ENCODE peak calls at places on chromosomes 11 and 22, in six cellular contexts. One of them, this sample, is unnamed.

GRCh38 chr11:30377347-30377746 is 54.4 kb downstream of the ARL14EP start:
- DNase-seq in H1: no peak
- DNase-seq in K562: no peak
- DNase-seq in SK-N-SH: no peak
- DNase-seq in HepG2: no peak
- DNase-seq in GM12878: no peak
- DNase-seq in this sample: no peak

GRCh38 chr11:2801711-2802388 is 83.7 kb downstream of the CDKN1C start:
- DNase-seq in H1: no peak
- DNase-seq in K562: no peak
- DNase-seq in SK-N-SH: no peak
- DNase-seq in HepG2: no peak
- DNase-seq in GM12878: no peak
- DNase-seq in this sample: no peak

GRCh38 chr11:88680806-88681205 is 343.3 kb upstream of the CTSC start:
- DNase-seq in H1: no peak
- DNase-seq in K562: no peak
- DNase-seq in SK-N-SH: no peak
- DNase-seq in HepG2: no peak
- DNase-seq in GM12878: no peak
- DNase-seq in this sample: no peak

GRCh38 chr11:61963016-61963281 is 4.5 kb downstream of the FTH1 start:
- DNase-seq in H1: no peak
- DNase-seq in K562: peak
- DNase-seq in SK-N-SH: no peak
- DNase-seq in HepG2: no peak
- DNase-seq in GM12878: no peak
- DNase-seq in this sample: no peak

GRCh38 chr11:123413636-123414035 is 16.4 kb upstream of the GRAMD1B start:
- DNase-seq in H1: no peak
- DNase-seq in K562: no peak
- DNase-seq in SK-N-SH: no peak
- DNase-seq in HepG2: peak
- DNase-seq in GM12878: no peak
- DNase-seq in this sample: no peak

GRCh38 chr11:76935030-76935429 is 74.3 kb downstream of the ACER3 start:
- DNase-seq in H1: no peak
- DNase-seq in K562: no peak
- DNase-seq in SK-N-SH: no peak
- DNase-seq in HepG2: no peak
- DNase-seq in GM12878: no peak
- DNase-seq in this sample: no peak

GRCh38 chr22:39559456-39560105 is 11.0 kb upstream of the CACNA1I start:
- DNase-seq in H1: peak
- DNase-seq in K562: peak
- DNase-seq in SK-N-SH: peak
- DNase-seq in HepG2: no peak
- DNase-seq in GM12878: no peak
- DNase-seq in this sample: no peak

GRCh38 chr22:42957958-42958357 is 57.0 kb downstream of the PACSIN2 start:
- DNase-seq in H1: no peak
- DNase-seq in K562: no peak
- DNase-seq in SK-N-SH: no peak
- DNase-seq in HepG2: no peak
- DNase-seq in GM12878: no peak
- DNase-seq in this sample: no peak

GRCh38 chr11:71977743-71978418 is 20.8 kb upstream of the IL18BP start:
- DNase-seq in H1: no peak
- DNase-seq in K562: peak
- DNase-seq in SK-N-SH: peak
- DNase-seq in HepG2: peak
- DNase-seq in GM12878: peak
- DNase-seq in this sample: peak

GRCh38 chr22:19882446-19883381 is 28.0 kb upstream of the GNB1L start:
- DNase-seq in H1: no peak
- DNase-seq in K562: no peak
- DNase-seq in SK-N-SH: peak
- DNase-seq in HepG2: no peak
- DNase-seq in GM12878: no peak
- DNase-seq in this sample: no peak

GRCh38 chr11:114426280-114426679 is 13.0 kb upstream of the REXO2 start:
- DNase-seq in H1: no peak
- DNase-seq in K562: no peak
- DNase-seq in SK-N-SH: no peak
- DNase-seq in HepG2: no peak
- DNase-seq in GM12878: no peak
- DNase-seq in this sample: no peak
- TF ChIP-seq CHD2 in H1: no peak
- TF ChIP-seq CHD2 in K562: no peak
- TF ChIP-seq CHD2 in SK-N-SH: no peak
- TF ChIP-seq CHD2 in HepG2: no peak
- TF ChIP-seq CHD2 in GM12878: no peak
- TF ChIP-seq CHD2 in this sample: no peak

GRCh38 chr11:10294289-10294953 is 402 bp upstream of the SBF2 start:
- DNase-seq in H1: no peak
- DNase-seq in K562: no peak
- DNase-seq in SK-N-SH: peak
- DNase-seq in HepG2: no peak
- DNase-seq in GM12878: no peak
- DNase-seq in this sample: peak
- TF ChIP-seq EP300 in H1: no peak
- TF ChIP-seq EP300 in K562: no peak
- TF ChIP-seq EP300 in SK-N-SH: no peak
- TF ChIP-seq EP300 in HepG2: no peak
- TF ChIP-seq EP300 in GM12878: no peak
- TF ChIP-seq EP300 in this sample: no peak

GRCh38 chr11:44258190-44258489 is 51.8 kb downstream of the ALX4 start:
- DNase-seq in H1: no peak
- DNase-seq in K562: peak
- DNase-seq in SK-N-SH: no peak
- DNase-seq in HepG2: no peak
- DNase-seq in GM12878: no peak
- DNase-seq in this sample: no peak
- TF ChIP-seq CHD2 in H1: no peak
- TF ChIP-seq CHD2 in K562: no peak
- TF ChIP-seq CHD2 in SK-N-SH: no peak
- TF ChIP-seq CHD2 in HepG2: no peak
- TF ChIP-seq CHD2 in GM12878: no peak
- TF ChIP-seq CHD2 in this sample: no peak

DNA sequence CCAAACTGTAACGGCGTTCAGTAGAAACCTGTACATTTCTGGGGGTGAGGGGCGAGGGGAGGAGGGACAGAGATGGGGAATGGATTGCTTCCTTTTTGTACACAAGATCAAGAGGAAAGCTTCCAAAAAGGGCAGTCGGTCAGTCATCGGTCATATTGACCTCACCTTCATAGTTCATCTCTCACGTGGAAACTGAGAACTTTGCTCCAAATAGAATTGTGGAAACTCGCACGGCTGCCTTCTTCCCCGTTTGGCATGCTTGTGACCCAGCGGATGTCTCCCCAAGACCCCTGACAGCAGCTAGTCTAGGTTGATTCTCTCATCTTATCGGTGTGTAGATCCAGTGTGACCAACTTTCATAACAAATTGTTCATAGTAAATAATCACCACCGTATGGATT is 47.6 kb downstream of the KCNC1 start:
- DNase-seq in H1: no peak
- DNase-seq in K562: no peak
- DNase-seq in SK-N-SH: no peak
- DNase-seq in HepG2: no peak
- DNase-seq in GM12878: no peak
- DNase-seq in this sample: no peak
- TF ChIP-seq EP300 in H1: no peak
- TF ChIP-seq EP300 in K562: no peak
- TF ChIP-seq EP300 in SK-N-SH: no peak
- TF ChIP-seq EP300 in HepG2: no peak
- TF ChIP-seq EP300 in GM12878: no peak
- TF ChIP-seq EP300 in this sample: no peak

DNA sequence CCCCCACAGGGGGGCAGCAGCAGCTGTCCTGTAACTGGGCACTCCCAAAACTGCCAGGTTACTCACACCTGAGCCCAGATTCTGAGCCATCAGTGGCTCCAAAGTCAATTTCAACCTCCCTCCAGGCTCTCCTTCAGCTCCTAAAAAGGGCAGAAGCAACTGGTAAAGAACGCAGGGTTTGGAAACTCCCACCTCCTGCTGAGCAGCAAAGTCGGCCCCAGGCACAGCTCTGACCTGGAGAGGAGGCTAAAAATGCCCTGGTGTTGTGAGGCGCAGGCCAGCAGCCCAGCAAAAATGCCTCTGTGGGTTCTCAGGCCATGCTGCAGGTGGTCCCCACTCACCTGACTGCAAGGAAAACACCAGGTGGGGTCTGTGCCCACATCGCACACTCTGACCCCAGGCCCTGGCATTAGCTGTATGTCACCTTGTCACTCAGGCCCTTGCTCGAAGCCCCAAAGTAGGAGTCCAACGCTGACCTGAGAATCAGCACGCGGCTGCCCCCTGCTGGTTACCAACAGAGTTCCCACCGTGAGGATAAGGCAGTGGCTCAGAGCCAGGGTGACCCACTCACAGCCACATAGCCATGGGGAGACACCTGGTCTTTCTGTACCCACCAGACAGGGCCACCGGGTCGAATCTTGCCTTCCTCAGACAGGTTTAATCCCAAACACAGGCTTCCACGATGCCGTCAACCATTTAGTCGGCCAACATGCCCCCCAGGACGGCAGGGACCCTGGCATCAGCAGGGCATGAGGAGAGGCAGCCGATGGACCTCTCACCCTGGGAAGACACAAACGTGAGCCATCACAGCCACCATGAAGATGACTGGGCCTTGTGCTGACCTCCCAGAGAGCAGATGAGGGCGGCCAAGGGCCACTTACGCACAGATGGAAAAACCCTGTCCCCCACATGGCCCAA is 11.1 kb downstream of the POLR3H start:
- DNase-seq in H1: no peak
- DNase-seq in K562: peak
- DNase-seq in SK-N-SH: peak
- DNase-seq in HepG2: peak
- DNase-seq in GM12878: no peak
- DNase-seq in this sample: peak
- TF ChIP-seq CHD2 in H1: no peak
- TF ChIP-seq CHD2 in K562: no peak
- TF ChIP-seq CHD2 in SK-N-SH: no peak
- TF ChIP-seq CHD2 in HepG2: no peak
- TF ChIP-seq CHD2 in GM12878: no peak
- TF ChIP-seq CHD2 in this sample: no peak

GRCh38 chr22:46079861-46080821 is 70.2 kb upstream of the PPARA start:
- DNase-seq in H1: no peak
- DNase-seq in K562: no peak
- DNase-seq in SK-N-SH: peak
- DNase-seq in HepG2: no peak
- DNase-seq in GM12878: no peak
- DNase-seq in this sample: no peak
- TF ChIP-seq EP300 in H1: no peak
- TF ChIP-seq EP300 in K562: no peak
- TF ChIP-seq EP300 in SK-N-SH: no peak
- TF ChIP-seq EP300 in HepG2: no peak
- TF ChIP-seq EP300 in GM12878: no peak
- TF ChIP-seq EP300 in this sample: no peak

GRCh38 chr11:28837599-28837998 is 729.4 kb downstream of the METTL15 start:
- DNase-seq in H1: no peak
- DNase-seq in K562: no peak
- DNase-seq in SK-N-SH: no peak
- DNase-seq in HepG2: no peak
- DNase-seq in GM12878: no peak
- DNase-seq in this sample: no peak

GRCh38 chr11:28838741-28839140 is 730.6 kb downstream of the METTL15 start:
- DNase-seq in H1: no peak
- DNase-seq in K562: no peak
- DNase-seq in SK-N-SH: no peak
- DNase-seq in HepG2: no peak
- DNase-seq in GM12878: no peak
- DNase-seq in this sample: no peak

GRCh38 chr11:28842716-28843115 is 734.5 kb downstream of the METTL15 start:
- DNase-seq in H1: no peak
- DNase-seq in K562: no peak
- DNase-seq in SK-N-SH: no peak
- DNase-seq in HepG2: no peak
- DNase-seq in GM12878: no peak
- DNase-seq in this sample: no peak
- TF ChIP-seq CHD2 in H1: no peak
- TF ChIP-seq CHD2 in K562: no peak
- TF ChIP-seq CHD2 in SK-N-SH: no peak
- TF ChIP-seq CHD2 in HepG2: no peak
- TF ChIP-seq CHD2 in GM12878: no peak
- TF ChIP-seq CHD2 in this sample: no peak

DNA sequence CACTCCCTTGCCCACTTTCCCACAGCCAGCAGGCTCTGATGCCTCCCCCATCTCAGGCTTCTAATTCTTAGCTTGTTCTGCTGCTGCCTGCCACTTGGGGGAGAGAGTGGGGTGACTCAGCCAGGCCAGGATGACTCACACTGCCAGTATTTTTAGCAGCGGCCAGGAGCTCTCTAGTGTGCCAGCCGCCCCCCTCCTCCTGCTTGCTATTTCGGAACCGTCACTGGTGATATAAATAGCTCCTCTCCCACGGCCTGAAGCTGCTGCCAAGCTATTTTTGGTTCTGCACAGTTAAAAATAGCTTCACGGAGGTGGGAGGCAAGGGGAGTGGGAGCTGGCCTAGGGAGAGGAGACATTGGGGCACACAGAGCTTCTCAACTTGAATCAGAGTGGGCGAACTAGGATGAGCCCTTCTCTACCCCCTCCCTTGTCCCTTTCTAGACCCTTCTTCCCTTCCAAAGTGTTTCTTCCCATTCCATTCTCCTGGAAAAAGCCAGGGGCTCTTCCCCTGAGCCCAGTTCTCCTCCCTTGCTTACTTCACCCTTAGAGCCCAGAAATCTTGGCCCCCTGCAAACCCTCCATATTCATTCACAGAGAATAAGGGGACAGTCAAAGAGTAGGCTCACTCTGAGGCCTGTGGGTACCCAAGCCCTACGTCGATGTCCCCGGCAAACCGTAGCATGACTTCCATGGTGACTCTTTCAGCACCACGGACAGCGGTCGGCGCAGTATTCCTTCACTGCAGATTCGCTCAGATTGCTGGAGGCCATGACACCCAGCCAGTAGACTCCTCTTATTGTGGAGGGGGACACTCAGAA is 2.5 kb upstream of the NPAS4 start:
- DNase-seq in H1: peak
- DNase-seq in K562: peak
- DNase-seq in SK-N-SH: peak
- DNase-seq in HepG2: peak
- DNase-seq in GM12878: peak
- DNase-seq in this sample: peak
- TF ChIP-seq EP300 in H1: no peak
- TF ChIP-seq EP300 in K562: no peak
- TF ChIP-seq EP300 in SK-N-SH: no peak
- TF ChIP-seq EP300 in HepG2: no peak
- TF ChIP-seq EP300 in GM12878: no peak
- TF ChIP-seq EP300 in this sample: no peak

This sample was measured in A549.